ENCODE peak calls at places on chromosomes 3 and 15, in four cellular contexts. W is H1, E is HCT116, B is K562. I is an unnamed sample.

GRCh38 chr15:93716615-93717221 is 514.6 kb upstream of the MCTP2 start:
- DNase-seq in E (no peak), B (no peak), W (no peak), I (no peak)

GRCh38 chr15:49064281-49064653 is 18.0 kb upstream of the SECISBP2L start:
- DNase-seq in W (no peak), B (no peak), E (no peak), I (no peak)

GRCh38 chr3:129424185-129424841 is 4.1 kb downstream of the EFCAB12 start:
- DNase-seq in W (no peak), E (no peak), B (no peak), I (peak)

GRCh38 chr15:62782100-62782791 is 260.3 kb upstream of the TPM1 start:
- DNase-seq in W (no peak), E (peak), B (peak), I (peak)

GRCh38 chr3:159280326-159280725 is 478.5 kb downstream of the MFSD1 start:
- DNase-seq in W (no peak), B (no peak), E (no peak), I (no peak)

GRCh38 chr15:76533060-76533955 is 196.7 kb downstream of the ISL2 start:
- DNase-seq in W (no peak), E (no peak), B (no peak), I (peak)

GRCh38 chr15:39583586-39584265 is 2.8 kb downstream of the THBS1 start:
- DNase-seq in B (peak), W (no peak), E (no peak), I (peak)

GRCh38 chr3:47266709-47267489 is 15.7 kb downstream of the KIF9 start:
- DNase-seq in W (no peak), E (peak), B (peak), I (no peak)

GRCh38 chr3:168162172-168162571 is 66.4 kb upstream of the GOLIM4 start:
- DNase-seq in B (no peak), W (no peak), E (no peak), I (no peak)

DNA sequence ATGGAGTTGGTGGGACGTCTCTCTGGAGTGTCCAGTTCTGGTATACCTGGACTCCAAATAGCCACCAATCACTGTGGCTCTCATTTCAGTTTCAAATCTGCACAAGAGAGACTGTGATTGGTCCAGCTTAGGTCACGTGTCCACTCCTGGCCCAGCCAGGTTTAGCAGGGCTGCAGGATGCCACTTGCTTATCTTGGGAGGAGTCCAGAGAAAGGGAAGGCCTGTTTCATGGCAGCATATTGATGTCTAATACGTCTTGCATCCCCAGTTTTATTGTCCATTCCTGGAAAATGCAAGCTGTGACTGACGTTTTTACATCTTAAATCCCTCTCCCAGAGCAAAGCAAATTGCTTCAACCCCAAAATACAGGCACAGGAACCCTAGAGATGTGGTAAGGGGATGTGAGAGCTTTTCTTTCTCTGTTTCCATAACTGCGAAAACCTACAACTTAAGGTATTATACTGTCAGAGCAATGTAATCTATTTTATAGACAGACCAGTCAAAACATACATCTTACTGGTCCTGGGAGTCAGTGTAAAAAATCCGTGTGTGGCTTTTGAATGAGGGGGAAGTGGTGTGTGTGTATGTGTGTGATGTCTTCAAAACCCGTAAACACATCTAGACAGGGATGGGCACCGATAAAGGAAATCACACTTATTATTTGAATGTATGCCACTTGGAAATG is 274.4 kb downstream of the TLE3 start:
- DNase-seq in W (no peak), E (peak), B (peak), I (no peak)
- TF ChIP-seq JUND in W (no peak), E (no peak), B (no peak), I (no peak)

DNA sequence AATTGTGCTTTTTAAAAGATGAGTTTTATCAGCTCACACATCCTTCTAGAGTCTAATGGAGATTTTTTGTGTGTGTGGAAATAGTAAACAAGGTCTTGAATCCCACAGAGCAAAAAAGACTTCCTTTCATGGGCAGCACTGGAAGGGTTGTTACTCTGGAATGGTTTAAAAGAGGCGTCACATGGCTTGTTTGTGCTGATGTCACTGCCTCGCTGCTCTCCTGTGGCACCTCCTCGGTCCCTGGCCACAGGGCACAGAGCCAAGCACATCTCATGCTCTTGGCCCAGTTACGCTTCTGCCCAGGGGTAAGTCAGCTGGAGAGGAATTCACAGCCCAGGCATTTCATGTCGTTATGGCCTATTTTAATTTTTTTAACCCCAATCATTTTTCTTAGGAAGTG is 53.2 kb downstream of the PGPEP1L start:
- DNase-seq in B (no peak), E (no peak), W (no peak), I (no peak)
- TF ChIP-seq JUND in B (no peak), E (no peak), W (no peak), I (no peak)

GRCh38 chr3:120348065-120348980 is 831 bp downstream of the LRRC58 start:
- DNase-seq in B (no peak), E (no peak), W (peak), I (peak)
- TF ChIP-seq JUND in B (no peak), E (no peak), W (no peak), I (no peak)

DNA sequence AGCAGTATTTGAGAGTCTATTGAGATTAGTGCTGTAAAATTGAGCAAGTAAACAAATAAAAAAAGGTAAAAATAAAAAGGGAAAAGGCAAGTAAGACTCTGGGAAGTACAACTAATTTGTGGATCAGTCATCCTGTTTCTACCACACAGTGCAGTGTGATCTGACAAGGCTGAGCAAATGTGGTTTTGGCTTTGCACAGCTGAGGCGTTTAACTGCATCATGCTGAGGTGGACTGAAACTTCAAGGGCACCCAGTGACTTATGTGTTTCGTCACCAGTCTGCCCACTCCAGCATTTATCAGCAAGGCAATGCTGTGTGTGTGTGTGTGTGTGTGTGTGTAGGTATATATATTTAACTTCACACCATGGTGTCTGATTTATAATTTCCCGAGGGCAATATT is 131.4 kb upstream of the SATB1 start:
- DNase-seq in E (no peak), B (no peak), W (no peak), I (no peak)
- TF ChIP-seq JUND in E (no peak), B (no peak), W (no peak), I (no peak)